ENCODE peak calls at places on chromosome 2, in six cellular contexts. One of them, this sample, is unnamed.

GRCh38 chr2:137964859-137965459 is 686 bp downstream of the HNMT start:
- DNase-seq in SW480: no peak
- DNase-seq in uterus: no peak
- DNase-seq in NAMALWA: no peak
- DNase-seq in activated naive CD4-positive, alpha-beta T cell treated with anti-CD3 and anti-CD28 coated beads, Interleukin-2, amount 50 U/mL, for 16 hours: no peak
- DNase-seq in iPS DF 6.9: no peak
- DNase-seq in this sample: no peak

GRCh38 chr2:26685312-26685711 is 7.2 kb upstream of the KCNK3 start:
- DNase-seq in SW480: no peak
- DNase-seq in uterus: no peak
- DNase-seq in NAMALWA: no peak
- DNase-seq in activated naive CD4-positive, alpha-beta T cell treated with anti-CD3 and anti-CD28 coated beads, Interleukin-2, amount 50 U/mL, for 16 hours: no peak
- DNase-seq in iPS DF 6.9: no peak
- DNase-seq in this sample: no peak

GRCh38 chr2:111656436-111656835 is 227.6 kb downstream of the ANAPC1 start:
- DNase-seq in SW480: no peak
- DNase-seq in uterus: no peak
- DNase-seq in NAMALWA: no peak
- DNase-seq in activated naive CD4-positive, alpha-beta T cell treated with anti-CD3 and anti-CD28 coated beads, Interleukin-2, amount 50 U/mL, for 16 hours: no peak
- DNase-seq in iPS DF 6.9: no peak
- DNase-seq in this sample: no peak

GRCh38 chr2:234611209-234611608 is 114.3 kb upstream of the ARL4C start:
- DNase-seq in SW480: no peak
- DNase-seq in uterus: no peak
- DNase-seq in NAMALWA: peak
- DNase-seq in activated naive CD4-positive, alpha-beta T cell treated with anti-CD3 and anti-CD28 coated beads, Interleukin-2, amount 50 U/mL, for 16 hours: no peak
- DNase-seq in iPS DF 6.9: no peak
- DNase-seq in this sample: peak

GRCh38 chr2:189298481-189298880 is 118.9 kb upstream of the COL5A2 start:
- DNase-seq in SW480: no peak
- DNase-seq in uterus: no peak
- DNase-seq in NAMALWA: no peak
- DNase-seq in activated naive CD4-positive, alpha-beta T cell treated with anti-CD3 and anti-CD28 coated beads, Interleukin-2, amount 50 U/mL, for 16 hours: no peak
- DNase-seq in iPS DF 6.9: no peak
- DNase-seq in this sample: no peak

GRCh38 chr2:207960911-207961310 is 64.4 kb downstream of the PLEKHM3 start:
- DNase-seq in SW480: no peak
- DNase-seq in uterus: no peak
- DNase-seq in NAMALWA: no peak
- DNase-seq in activated naive CD4-positive, alpha-beta T cell treated with anti-CD3 and anti-CD28 coated beads, Interleukin-2, amount 50 U/mL, for 16 hours: no peak
- DNase-seq in iPS DF 6.9: no peak
- DNase-seq in this sample: no peak

GRCh38 chr2:209642146-209642815 is 129.4 kb upstream of the UNC80 start:
- DNase-seq in SW480: peak
- DNase-seq in uterus: no peak
- DNase-seq in NAMALWA: no peak
- DNase-seq in activated naive CD4-positive, alpha-beta T cell treated with anti-CD3 and anti-CD28 coated beads, Interleukin-2, amount 50 U/mL, for 16 hours: no peak
- DNase-seq in iPS DF 6.9: no peak
- DNase-seq in this sample: no peak

GRCh38 chr2:63300835-63301234 is 250.2 kb downstream of the OTX1 start:
- DNase-seq in SW480: no peak
- DNase-seq in uterus: no peak
- DNase-seq in NAMALWA: peak
- DNase-seq in activated naive CD4-positive, alpha-beta T cell treated with anti-CD3 and anti-CD28 coated beads, Interleukin-2, amount 50 U/mL, for 16 hours: no peak
- DNase-seq in iPS DF 6.9: peak
- DNase-seq in this sample: no peak

GRCh38 chr2:16218651-16219050 is 278.3 kb downstream of the MYCN start:
- DNase-seq in SW480: peak
- DNase-seq in uterus: no peak
- DNase-seq in NAMALWA: peak
- DNase-seq in activated naive CD4-positive, alpha-beta T cell treated with anti-CD3 and anti-CD28 coated beads, Interleukin-2, amount 50 U/mL, for 16 hours: no peak
- DNase-seq in iPS DF 6.9: no peak
- DNase-seq in this sample: peak

GRCh38 chr2:46171441-46171953 is 125.7 kb upstream of the EPAS1 start:
- DNase-seq in SW480: no peak
- DNase-seq in uterus: no peak
- DNase-seq in NAMALWA: no peak
- DNase-seq in activated naive CD4-positive, alpha-beta T cell treated with anti-CD3 and anti-CD28 coated beads, Interleukin-2, amount 50 U/mL, for 16 hours: no peak
- DNase-seq in iPS DF 6.9: no peak
- DNase-seq in this sample: no peak

GRCh38 chr2:196372276-196372809 is 201.0 kb upstream of the STK17B start:
- DNase-seq in SW480: no peak
- DNase-seq in uterus: no peak
- DNase-seq in NAMALWA: no peak
- DNase-seq in activated naive CD4-positive, alpha-beta T cell treated with anti-CD3 and anti-CD28 coated beads, Interleukin-2, amount 50 U/mL, for 16 hours: no peak
- DNase-seq in iPS DF 6.9: no peak
- DNase-seq in this sample: no peak

GRCh38 chr2:23385351-23385747 is 370 bp downstream of the KLHL29 start:
- DNase-seq in SW480: peak
- DNase-seq in uterus: peak
- DNase-seq in NAMALWA: peak
- DNase-seq in activated naive CD4-positive, alpha-beta T cell treated with anti-CD3 and anti-CD28 coated beads, Interleukin-2, amount 50 U/mL, for 16 hours: peak
- DNase-seq in iPS DF 6.9: no peak
- DNase-seq in this sample: peak

GRCh38 chr2:103660523-103660922 is 898.7 kb downstream of the TMEM182 start:
- DNase-seq in SW480: no peak
- DNase-seq in uterus: no peak
- DNase-seq in NAMALWA: no peak
- DNase-seq in activated naive CD4-positive, alpha-beta T cell treated with anti-CD3 and anti-CD28 coated beads, Interleukin-2, amount 50 U/mL, for 16 hours: no peak
- DNase-seq in iPS DF 6.9: no peak
- DNase-seq in this sample: no peak

GRCh38 chr2:241213567-241213966 is 25.1 kb downstream of the ANO7 start:
- DNase-seq in SW480: no peak
- DNase-seq in uterus: no peak
- DNase-seq in NAMALWA: no peak
- DNase-seq in activated naive CD4-positive, alpha-beta T cell treated with anti-CD3 and anti-CD28 coated beads, Interleukin-2, amount 50 U/mL, for 16 hours: no peak
- DNase-seq in iPS DF 6.9: no peak
- DNase-seq in this sample: no peak

GRCh38 chr2:3260959-3261358 is 116.7 kb downstream of the EIPR1 start:
- DNase-seq in SW480: no peak
- DNase-seq in uterus: no peak
- DNase-seq in NAMALWA: no peak
- DNase-seq in activated naive CD4-positive, alpha-beta T cell treated with anti-CD3 and anti-CD28 coated beads, Interleukin-2, amount 50 U/mL, for 16 hours: no peak
- DNase-seq in iPS DF 6.9: no peak
- DNase-seq in this sample: no peak

GRCh38 chr2:219249203-219249980 is 3.7 kb upstream of the TUBA4B start:
- DNase-seq in SW480: peak
- DNase-seq in uterus: peak
- DNase-seq in NAMALWA: peak
- DNase-seq in activated naive CD4-positive, alpha-beta T cell treated with anti-CD3 and anti-CD28 coated beads, Interleukin-2, amount 50 U/mL, for 16 hours: no peak
- DNase-seq in iPS DF 6.9: no peak
- DNase-seq in this sample: peak

GRCh38 chr2:42167458-42167857 is 1.7 kb upstream of the EML4 start:
- DNase-seq in SW480: no peak
- DNase-seq in uterus: no peak
- DNase-seq in NAMALWA: no peak
- DNase-seq in activated naive CD4-positive, alpha-beta T cell treated with anti-CD3 and anti-CD28 coated beads, Interleukin-2, amount 50 U/mL, for 16 hours: no peak
- DNase-seq in iPS DF 6.9: no peak
- DNase-seq in this sample: no peak

GRCh38 chr2:199468561-199469513 is 11.1 kb upstream of the SATB2 start:
- DNase-seq in SW480: no peak
- DNase-seq in uterus: no peak
- DNase-seq in NAMALWA: no peak
- DNase-seq in activated naive CD4-positive, alpha-beta T cell treated with anti-CD3 and anti-CD28 coated beads, Interleukin-2, amount 50 U/mL, for 16 hours: no peak
- DNase-seq in iPS DF 6.9: no peak
- DNase-seq in this sample: no peak

GRCh38 chr2:102428573-102428972 is 5.6 kb downstream of the IL18RAP start:
- DNase-seq in SW480: no peak
- DNase-seq in uterus: no peak
- DNase-seq in NAMALWA: no peak
- DNase-seq in activated naive CD4-positive, alpha-beta T cell treated with anti-CD3 and anti-CD28 coated beads, Interleukin-2, amount 50 U/mL, for 16 hours: no peak
- DNase-seq in iPS DF 6.9: no peak
- DNase-seq in this sample: no peak

GRCh38 chr2:45812039-45812500 is 160.6 kb downstream of the PRKCE start:
- DNase-seq in SW480: no peak
- DNase-seq in uterus: no peak
- DNase-seq in NAMALWA: no peak
- DNase-seq in activated naive CD4-positive, alpha-beta T cell treated with anti-CD3 and anti-CD28 coated beads, Interleukin-2, amount 50 U/mL, for 16 hours: no peak
- DNase-seq in iPS DF 6.9: no peak
- DNase-seq in this sample: no peak

GRCh38 chr2:240957656-240958365 is 40.6 kb upstream of the SNED1 start:
- DNase-seq in SW480: no peak
- DNase-seq in uterus: no peak
- DNase-seq in NAMALWA: no peak
- DNase-seq in activated naive CD4-positive, alpha-beta T cell treated with anti-CD3 and anti-CD28 coated beads, Interleukin-2, amount 50 U/mL, for 16 hours: no peak
- DNase-seq in iPS DF 6.9: no peak
- DNase-seq in this sample: no peak

GRCh38 chr2:33126552-33126951 is 179.8 kb downstream of the LTBP1 start:
- DNase-seq in SW480: no peak
- DNase-seq in uterus: no peak
- DNase-seq in NAMALWA: no peak
- DNase-seq in activated naive CD4-positive, alpha-beta T cell treated with anti-CD3 and anti-CD28 coated beads, Interleukin-2, amount 50 U/mL, for 16 hours: no peak
- DNase-seq in iPS DF 6.9: no peak
- DNase-seq in this sample: no peak